ENCODE peak calls at places on chromosomes 16 and 17, in nine cellular contexts. C is PC-9; A is fibroblast of villous mesenchyme; L is esophagus squamous epithelium; D is IMR-90; N is transverse colon; P is astrocyte of the cerebellum; S is hepatocyte; X is effector memory CD4-positive, alpha-beta T cell. R is an unnamed sample.

GRCh38 chr16:15961060-15961511 is 11.7 kb downstream of the ABCC1 start:
- DNase-seq in C (no peak), A (peak; percentile 49), L (no peak), D (peak; percentile 68), N (no peak), P (peak; percentile 73), S (no peak), X (peak; percentile 68), R (no peak)

GRCh38 chr16:68825427-68825826 is 17.9 kb upstream of the TANGO6 start:
- DNase-seq in C (no peak), A (no peak), L (no peak), D (no peak), N (peak; percentile 11), P (no peak), S (no peak), X (no peak), R (no peak)

GRCh38 chr16:80948886-80949502 is 57.7 kb downstream of the CMC2 start:
- DNase-seq in C (no peak), A (peak; percentile 52), L (no peak), D (peak; percentile 20), N (peak; percentile 28), P (no peak), S (peak; percentile 51), X (no peak), R (no peak)

GRCh38 chr16:84391151-84391873 is 23.0 kb downstream of the ATP2C2 start:
- DNase-seq in C (no peak), A (peak; percentile 14), L (no peak), D (peak; percentile 46), N (no peak), P (no peak), S (no peak), X (no peak), R (no peak)

GRCh38 chr17:27989046-27989445 is 53.4 kb upstream of the NLK start:
- DNase-seq in C (peak; percentile 13), A (no peak), L (no peak), D (no peak), N (no peak), P (no peak), S (no peak), X (no peak), R (no peak)

GRCh38 chr17:39591958-39592954 is 15.5 kb downstream of the NEUROD2 start:
- DNase-seq in C (peak; percentile 41), A (peak; percentile 61), L (no peak), D (peak; percentile 50), N (peak; percentile 41), P (peak; percentile 39), S (peak; percentile 88), X (no peak), R (no peak)

GRCh38 chr16:66925322-66925840 is at the start of gene RRAD:
- DNase-seq in C (no peak), A (peak; percentile 69), L (no peak), D (peak; percentile 44), N (peak; percentile 56), P (no peak), S (peak; percentile 48), X (no peak), R (no peak)

GRCh38 chr17:51585514-51586104 is 325.3 kb downstream of the UTP18 start:
- DNase-seq in C (peak; percentile 1), A (no peak), L (no peak), D (no peak), N (peak; percentile 9), P (no peak), S (peak; percentile 41), X (no peak), R (peak; percentile 21)

GRCh38 chr17:63640038-63640437 is 17.8 kb downstream of the MAP3K3 start:
- DNase-seq in C (no peak), A (no peak), L (no peak), D (no peak), N (no peak), P (no peak), S (no peak), X (no peak), R (no peak)

GRCh38 chr17:43831633-43832032 is 1.3 kb downstream of the MPP3 start:
- DNase-seq in C (no peak), A (no peak), L (no peak), D (no peak), N (no peak), P (no peak), S (no peak), X (no peak), R (no peak)

GRCh38 chr17:79001190-79002020 is 8.2 kb downstream of the CANT1 start:
- DNase-seq in C (no peak), A (no peak), L (no peak), D (no peak), N (no peak), P (no peak), S (no peak), X (no peak), R (peak; percentile 40)

GRCh38 chr16:3150346-3151218 is 15.8 kb downstream of the ZNF213 start:
- DNase-seq in C (peak; percentile 99), A (peak; percentile 97), L (peak; percentile 51), D (peak; percentile 92), N (peak; percentile 98), P (peak; percentile 88), S (peak; percentile 99), X (peak; percentile 94), R (peak; percentile 95)

GRCh38 chr16:66364117-66364958 is 2.2 kb upstream of the CDH5 start:
- DNase-seq in C (no peak), A (peak; percentile 3), L (no peak), D (no peak), N (peak; percentile 38), P (peak; percentile 63), S (no peak), X (no peak), R (no peak)

GRCh38 chr16:63365665-63366064 is 1329.4 kb upstream of the CDH8 start:
- DNase-seq in C (no peak), A (no peak), L (no peak), D (no peak), N (no peak), P (no peak), S (no peak), X (no peak), R (no peak)

GRCh38 chr17:19366637-19366972 is 4.1 kb upstream of the B9D1 start:
- DNase-seq in C (no peak), A (no peak), L (no peak), D (no peak), N (no peak), P (no peak), S (no peak), X (no peak), R (no peak)

GRCh38 chr17:80008383-80008840 is 27.3 kb downstream of the TBC1D16 start:
- DNase-seq in C (peak; percentile 83), A (peak; percentile 64), L (no peak), D (peak; percentile 48), N (peak; percentile 86), P (no peak), S (peak; percentile 88), X (peak; percentile 46), R (peak; percentile 92)

GRCh38 chr16:51149721-51150158 is 1.3 kb downstream of the SALL1 start:
- DNase-seq in C (no peak), A (no peak), L (no peak), D (no peak), N (no peak), P (no peak), S (no peak), X (no peak), R (no peak)

GRCh38 chr16:31354394-31355291 is at the start of gene ITGAX:
- DNase-seq in C (peak; percentile 52), A (peak; percentile 4), L (no peak), D (peak; percentile 20), N (peak; percentile 52), P (no peak), S (peak; percentile 62), X (no peak), R (peak; percentile 66)

GRCh38 chr16:23640669-23640958 is 496 bp downstream of the PALB2 start:
- DNase-seq in C (no peak), A (no peak), L (no peak), D (no peak), N (no peak), P (no peak), S (no peak), X (no peak), R (no peak)

GRCh38 chr16:35391328-35391727 is 1931.9 kb downstream of the TP53TG3F start:
- DNase-seq in C (peak; percentile 57), A (peak; percentile 14), L (no peak), D (peak; percentile 23), N (no peak), P (no peak), S (no peak), X (no peak), R (peak; percentile 76)

GRCh38 chr16:72848759-72849664 is 198.9 kb downstream of the ZFHX3 start:
- DNase-seq in C (peak; percentile 92), A (peak; percentile 88), L (no peak), D (peak; percentile 89), N (peak; percentile 85), P (peak; percentile 72), S (peak; percentile 71), X (no peak), R (peak; percentile 93)
- H3K4me3 ChIP-seq in C (no peak overlapping the region), A (no peak overlapping the region), L (peak overlapping the region; percentile 43), D (no peak overlapping the region), N (no peak overlapping the region), P (no peak overlapping the region), S (no peak overlapping the region), X (no peak overlapping the region), R (peak overlapping the region; percentile 27)

DNA sequence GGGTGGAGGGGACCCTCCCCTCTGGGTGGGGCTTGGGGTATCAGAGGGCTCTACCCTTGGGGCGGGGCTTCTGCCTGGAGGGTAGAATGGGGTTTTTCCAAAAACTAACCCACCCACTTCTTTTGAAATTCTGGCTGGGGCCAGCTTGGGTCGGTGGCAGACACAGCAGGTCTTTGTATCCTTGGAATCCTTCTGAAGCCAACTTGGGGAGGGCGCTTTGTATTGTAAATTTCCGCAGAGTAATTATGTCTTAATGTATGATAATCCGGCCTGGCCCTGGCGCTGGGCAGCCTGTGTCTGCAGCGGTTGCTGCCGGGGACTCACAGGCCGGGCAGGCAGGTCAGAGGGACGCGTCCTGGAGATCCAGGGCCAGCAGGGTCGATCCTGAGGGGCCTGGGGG is 33.9 kb upstream of the GSE1 start:
- DNase-seq in C (no peak), A (no peak), L (no peak), D (no peak), N (no peak), P (no peak), S (no peak), X (no peak), R (no peak)
- H3K4me3 ChIP-seq in C (no peak overlapping the region), A (no peak overlapping the region), L (no peak overlapping the region), D (no peak overlapping the region), N (no peak overlapping the region), P (no peak overlapping the region), S (no peak overlapping the region), X (no peak overlapping the region), R (no peak overlapping the region)

DNA sequence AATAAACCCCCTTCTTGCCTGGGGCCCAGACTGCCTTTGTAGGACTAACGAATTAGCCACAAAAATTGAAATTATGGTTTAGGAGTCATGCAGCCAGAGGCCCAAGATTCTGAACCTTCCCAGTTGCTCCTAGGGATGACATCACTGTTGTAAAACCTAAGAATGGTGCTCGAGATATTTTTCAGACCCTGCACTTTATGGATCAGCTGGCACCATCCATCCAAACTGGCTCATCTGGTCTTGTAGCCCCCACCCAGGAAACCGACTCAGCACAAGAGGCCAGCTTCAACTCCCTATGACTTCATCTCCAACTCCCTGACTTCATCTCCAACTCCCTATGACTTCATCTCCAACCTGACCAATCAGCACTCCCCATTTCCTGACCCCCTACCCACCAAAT is 10.9 kb upstream of the EVPL start:
- DNase-seq in C (no peak), A (no peak), L (no peak), D (peak; percentile 16), N (no peak), P (no peak), S (no peak), X (no peak), R (no peak)
- H3K4me3 ChIP-seq in C (no peak overlapping the region), A (no peak overlapping the region), L (no peak overlapping the region), D (no peak overlapping the region), N (no peak overlapping the region), P (no peak overlapping the region), S (no peak overlapping the region), X (no peak overlapping the region), R (no peak overlapping the region)

GRCh38 chr16:47492036-47492427 is 30.9 kb downstream of the PHKB start:
- DNase-seq in C (no peak), A (no peak), L (no peak), D (no peak), N (no peak), P (no peak), S (no peak), X (no peak), R (no peak)
- H3K4me3 ChIP-seq in C (no peak overlapping the region), A (no peak overlapping the region), L (no peak overlapping the region), D (no peak overlapping the region), N (no peak overlapping the region), P (no peak overlapping the region), S (no peak overlapping the region), X (no peak overlapping the region), R (no peak overlapping the region)